ENCODE peak calls at places on chromosomes 5 and 9, in four cellular contexts. E is PC-3; D is SK-N-SH; M is CD8-positive, alpha-beta T cell. L is an unnamed sample.

GRCh38 chr9:114616684-114617520 is 5.8 kb downstream of the TMEM268 start:
- DNase-seq in D (no peak), M (peak; percentile 21), E (peak; percentile 43), L (no peak)

GRCh38 chr9:131668439-131669233 is 71.2 kb downstream of the RAPGEF1 start:
- DNase-seq in M (peak; percentile 72), D (peak; percentile 69), E (peak; percentile 53), L (no peak)

GRCh38 chr9:131409458-131409992 is 15.6 kb downstream of the PRRC2B start:
- DNase-seq in M (no peak), D (no peak), E (no peak), L (no peak)

GRCh38 chr9:8251566-8251965 is 452.0 kb upstream of the DMAC1 start:
- DNase-seq in E (no peak), M (no peak), D (no peak), L (no peak)

GRCh38 chr9:5750569-5750968 is 82.3 kb downstream of the ERMP1 start:
- DNase-seq in E (no peak), D (no peak), M (no peak), L (no peak)

GRCh38 chr5:160367261-160367660 is 3.2 kb downstream of the C1QTNF2 start:
- DNase-seq in D (no peak), E (no peak), M (no peak), L (no peak)

GRCh38 chr5:171162602-171163001 is 146.4 kb upstream of the TLX3 start:
- DNase-seq in D (peak; percentile 38), E (peak; percentile 46), M (no peak), L (peak; percentile 52)

GRCh38 chr9:84379740-84380139 is 39.2 kb upstream of the SLC28A3 start:
- DNase-seq in E (no peak), M (no peak), D (no peak), L (no peak)

GRCh38 chr9:38038307-38039089 is 30.5 kb downstream of the SHB start:
- DNase-seq in E (no peak), D (peak; percentile 80), M (no peak), L (peak; percentile 54)

GRCh38 chr5:82593481-82593880 is 315.3 kb upstream of the RPS23 start:
- DNase-seq in D (no peak), M (no peak), E (no peak), L (peak; percentile 78)

GRCh38 chr9:109192732-109193361 is 25.8 kb upstream of the FRRS1L start:
- DNase-seq in E (peak; percentile 38), D (peak; percentile 37), M (no peak), L (peak; percentile 44)

GRCh38 chr5:10520716-10521115 is 43.2 kb upstream of the ANKRD33B start:
- DNase-seq in E (no peak), M (no peak), D (no peak), L (peak; percentile 27)

GRCh38 chr9:110303136-110303535 is 34.5 kb downstream of the TXNDC8 start:
- DNase-seq in M (no peak), D (no peak), E (no peak), L (peak; percentile 79)

GRCh38 chr9:17349816-17350215 is 215.0 kb downstream of the CNTLN start:
- DNase-seq in E (no peak), M (no peak), D (no peak), L (peak; percentile 26)

GRCh38 chr5:180304431-180305375 is 12.8 kb upstream of the MAPK9 start:
- DNase-seq in E (no peak), M (no peak), D (peak; percentile 74), L (no peak)

GRCh38 chr5:180860273-180860886 is 696 bp downstream of the ZFP62 start:
- DNase-seq in E (peak; percentile 46), M (no peak), D (peak; percentile 65), L (no peak)

GRCh38 chr9:136855461-136856077 is 3.4 kb downstream of the MAMDC4 start:
- DNase-seq in D (no peak), M (no peak), E (no peak), L (no peak)

GRCh38 chr9:113137196-113138168 is 13.3 kb upstream of the SLC31A2 start:
- DNase-seq in E (no peak), M (no peak), D (no peak), L (no peak)

GRCh38 chr5:173554989-173555705 is 61.3 kb downstream of the BOD1 start:
- DNase-seq in D (peak; percentile 31), E (no peak), M (no peak), L (no peak)

GRCh38 chr9:130938652-130939404 is at the start of gene FIBCD1:
- DNase-seq in E (peak; percentile 40), M (no peak), D (peak; percentile 75), L (peak; percentile 51)

GRCh38 chr5:134275822-134276221 is 49.9 kb upstream of the PPP2CA start:
- DNase-seq in M (no peak), E (no peak), D (no peak), L (no peak)

GRCh38 chr5:154330097-154330667 is 115.6 kb upstream of the SAP30L start:
- DNase-seq in D (no peak), E (no peak), M (no peak), L (no peak)

GRCh38 chr5:609088-609370 is 3.1 kb upstream of the CEP72 start:
- DNase-seq in D (no peak), M (no peak), E (no peak), L (no peak)

GRCh38 chr5:172486451-172486850 is 32.1 kb upstream of the SH3PXD2B start:
- DNase-seq in M (no peak), E (no peak), D (no peak), L (no peak)

GRCh38 chr5:132226516-132227234 is 978 bp downstream of the P4HA2 start:
- DNase-seq in D (no peak), M (no peak), E (no peak), L (peak; percentile 44)

GRCh38 chr5:170503970-170504525 is at the start of gene KCNIP1:
- DNase-seq in E (no peak), M (no peak), D (peak; percentile 93), L (no peak)

GRCh38 chr9:79809931-79810330 is 238.2 kb downstream of the TLE4 start:
- DNase-seq in E (peak; percentile 71), D (no peak), M (no peak), L (no peak)

GRCh38 chr9:21995652-21996275 is 1.2 kb downstream of the CDKN2B-AS1 start:
- DNase-seq in E (peak; percentile 24), M (peak; percentile 17), D (peak; percentile 68), L (peak; percentile 43)

GRCh38 chr5:31847354-31847753 is 208.4 kb downstream of the PDZD2 start:
- DNase-seq in D (no peak), E (no peak), M (no peak), L (no peak)

GRCh38 chr9:10173561-10173960 is 439.2 kb downstream of the PTPRD start:
- DNase-seq in M (no peak), E (no peak), D (no peak), L (no peak)

GRCh38 chr9:79184821-79185220 is 386.9 kb upstream of the TLE4 start:
- DNase-seq in E (no peak), M (no peak), D (no peak), L (no peak)

GRCh38 chr5:83925952-83926351 is 205.3 kb upstream of the HAPLN1 start:
- DNase-seq in M (no peak), E (no peak), D (no peak), L (peak; percentile 51)

GRCh38 chr5:91225848-91226686 is 157.1 kb downstream of the ARRDC3 start:
- DNase-seq in D (no peak), E (peak; percentile 66), M (peak; percentile 70), L (no peak)

GRCh38 chr9:129888085-129888808 is 53.0 kb downstream of the USP20 start:
- DNase-seq in D (no peak), E (no peak), M (peak; percentile 91), L (no peak)

GRCh38 chr5:136518174-136518573 is 152.8 kb upstream of the TRPC7 start:
- DNase-seq in D (no peak), M (no peak), E (no peak), L (no peak)

GRCh38 chr5:56339732-56340131 is 106.6 kb upstream of the ANKRD55 start:
- DNase-seq in E (no peak), M (no peak), D (no peak), L (no peak)
- TF ChIP-seq CTCF in E (no peak), M (no peak), D (no peak), L (no peak)

DNA sequence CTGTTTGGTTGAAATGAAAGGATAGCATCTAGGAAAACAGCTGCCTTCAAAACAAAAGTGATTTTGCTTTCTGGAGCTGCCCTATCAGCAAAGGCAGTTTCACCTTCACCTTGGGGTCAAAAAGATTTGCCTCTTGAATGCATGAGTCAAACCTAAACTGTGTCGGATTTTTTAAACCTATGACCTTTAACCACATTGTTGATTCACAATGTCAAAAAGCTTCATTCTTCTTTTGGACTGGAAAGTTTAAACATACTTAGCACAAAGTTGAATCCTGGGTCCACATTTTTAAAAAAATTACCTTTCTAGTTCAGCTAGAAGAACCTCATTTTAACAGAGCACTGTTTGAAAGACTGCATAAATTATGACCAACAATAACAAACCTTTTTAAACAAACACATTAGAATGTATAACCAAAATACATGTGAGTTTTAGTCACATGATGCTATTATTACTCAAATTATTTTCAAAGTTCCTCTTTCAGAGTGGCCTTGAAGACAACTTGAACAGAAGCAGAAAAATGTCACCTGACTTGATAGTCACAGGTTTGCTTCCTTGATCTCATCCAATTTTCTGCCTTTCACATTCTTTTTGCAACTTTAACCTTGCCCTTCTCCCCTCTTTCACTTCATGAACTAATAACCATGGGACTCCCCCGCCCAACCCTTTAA is 109.7 kb upstream of the LHFPL2 start:
- DNase-seq in M (no peak), D (no peak), E (no peak), L (no peak)
- H3K27ac ChIP-seq in M (no peak overlapping the region), D (no peak overlapping the region), E (no peak overlapping the region), L (no peak overlapping the region)

GRCh38 chr9:27638716-27639115 is 65.4 kb upstream of the C9orf72 start:
- DNase-seq in D (no peak), E (no peak), M (no peak), L (no peak)
- TF ChIP-seq CTCF in D (no peak), E (no peak), M (no peak), L (no peak)

GRCh38 chr5:149912226-149912864 is 32.2 kb downstream of the PDE6A start:
- DNase-seq in D (no peak), M (no peak), E (no peak), L (no peak)

GRCh38 chr5:149915392-149916260 is 29.0 kb downstream of the PDE6A start:
- DNase-seq in M (no peak), E (peak; percentile 56), D (no peak), L (no peak)

GRCh38 chr5:149916317-149917072 is 28.1 kb downstream of the PDE6A start:
- DNase-seq in E (no peak), D (no peak), M (no peak), L (no peak)

GRCh38 chr5:149911031-149911430 is 33.6 kb downstream of the PDE6A start:
- DNase-seq in M (no peak), E (no peak), D (no peak), L (no peak)

GRCh38 chr5:149913449-149914419 is 30.9 kb downstream of the PDE6A start:
- DNase-seq in D (no peak), E (no peak), M (no peak), L (no peak)
- H3K27ac ChIP-seq in D (no peak overlapping the region), E (no peak overlapping the region), M (no peak overlapping the region), L (no peak overlapping the region)

GRCh38 chr9:96078866-96079505 is 203.5 kb downstream of the ERCC6L2 start:
- DNase-seq in D (no peak), M (no peak), E (no peak), L (no peak)
- TF ChIP-seq CTCF in D (peak; percentile 31), M (no peak), E (peak; percentile 21), L (no peak)

L was measured in cardiac muscle cell.